ENCODE peak calls at places on chromosomes 7 and 10, in four cellular contexts. T, O, F and K are unnamed samples.

GRCh38 chr7:13850185-13850752 is 139.2 kb downstream of the ETV1 start:
- DNase-seq in F (peak; percentile 25), O (no peak), T (peak; percentile 62), K (peak; percentile 49)

GRCh38 chr7:3408814-3409595 is 108.0 kb downstream of the SDK1 start:
- DNase-seq in O (no peak), F (no peak), T (no peak), K (no peak)

GRCh38 chr10:101145750-101146391 is 14.8 kb downstream of the TLX1 start:
- DNase-seq in F (peak; percentile 52), O (no peak), T (no peak), K (no peak)

GRCh38 chr10:48700071-48700470 is 15.4 kb downstream of the WDFY4 start:
- DNase-seq in O (no peak), F (no peak), T (no peak), K (no peak)

GRCh38 chr7:102280521-102280920 is 6.1 kb upstream of the SH2B2 start:
- DNase-seq in F (no peak), T (no peak), O (no peak), K (no peak)

GRCh38 chr7:133698127-133698526 is 429.0 kb upstream of the LRGUK start:
- DNase-seq in O (no peak), F (no peak), T (no peak), K (no peak)

GRCh38 chr7:80732635-80733034 is 94.2 kb downstream of the CD36 start:
- DNase-seq in F (no peak), T (no peak), O (peak; percentile 10), K (no peak)

GRCh38 chr7:26181474-26182227 is 18.9 kb downstream of the HNRNPA2B1 start:
- DNase-seq in T (no peak), F (no peak), O (no peak), K (no peak)

GRCh38 chr10:16583382-16583781 is 61.7 kb upstream of the C1QL3 start:
- DNase-seq in F (no peak), O (peak; percentile 4), T (no peak), K (no peak)

GRCh38 chr7:10779465-10780399 is 193.9 kb upstream of the PHF14 start:
- DNase-seq in F (no peak), O (no peak), T (no peak), K (no peak)

GRCh38 chr7:87561102-87561501 is 39.6 kb downstream of the ABCB1 start:
- DNase-seq in F (no peak), T (no peak), O (no peak), K (peak; percentile 28)

GRCh38 chr7:79452495-79453265 is 787 bp downstream of the MAGI2 start:
- DNase-seq in O (peak; percentile 60), T (no peak), F (peak; percentile 61), K (no peak)

GRCh38 chr10:88623835-88624234 is 37.3 kb downstream of the LIPJ start:
- DNase-seq in T (no peak), O (no peak), F (peak; percentile 19), K (no peak)

GRCh38 chr7:56107954-56108258 is 1.6 kb upstream of the CHCHD2 start:
- DNase-seq in O (no peak), T (no peak), F (no peak), K (no peak)

GRCh38 chr7:47570649-47571050 is 11.3 kb downstream of the TNS3 start:
- DNase-seq in O (no peak), T (no peak), F (no peak), K (no peak)

GRCh38 chr7:131238260-131238940 is 89.3 kb upstream of the MKLN1 start:
- DNase-seq in F (no peak), O (peak; percentile 68), T (no peak), K (no peak)

GRCh38 chr10:43901302-43901701 is 252.6 kb upstream of the ZNF32 start:
- DNase-seq in F (no peak), O (no peak), T (no peak), K (no peak)

GRCh38 chr10:72171175-72171630 is 44.6 kb upstream of the ANAPC16 start:
- DNase-seq in T (peak; percentile 92), F (no peak), O (peak; percentile 17), K (peak; percentile 3)

GRCh38 chr7:149427096-149427680 is 33.7 kb downstream of the ZNF777 start:
- DNase-seq in O (no peak), T (no peak), F (peak; percentile 76), K (no peak)

GRCh38 chr7:127587663-127588018 is 570 bp upstream of the ARF5 start:
- DNase-seq in T (no peak), O (no peak), F (no peak), K (no peak)

GRCh38 chr10:104028146-104028545 is 57.5 kb downstream of the COL17A1 start:
- DNase-seq in T (peak; percentile 29), O (peak; percentile 13), F (peak; percentile 43), K (no peak)

GRCh38 chr10:132540456-132540855 is 2.9 kb downstream of the INPP5A start:
- DNase-seq in T (no peak), F (no peak), O (no peak), K (no peak)

GRCh38 chr10:117164878-117165556 is 26.9 kb upstream of the VAX1 start:
- DNase-seq in O (no peak), F (no peak), T (no peak), K (no peak)

GRCh38 chr7:83547526-83547925 is 101.4 kb downstream of the SEMA3E start:
- DNase-seq in O (no peak), F (peak; percentile 10), T (peak; percentile 6), K (no peak)

GRCh38 chr7:128939075-128939860 is 1.5 kb downstream of the IRF5 start:
- DNase-seq in T (no peak), O (no peak), F (peak; percentile 35), K (no peak)

GRCh38 chr7:78514653-78515052 is 716.1 kb downstream of the PHTF2 start:
- DNase-seq in O (no peak), T (no peak), F (no peak), K (no peak)

GRCh38 chr7:2812119-2812487 is 32.0 kb downstream of the GNA12 start:
- DNase-seq in O (no peak), F (no peak), T (no peak), K (no peak)

GRCh38 chr10:58220769-58221448 is 46.8 kb downstream of the IPMK start:
- DNase-seq in O (no peak), F (no peak), T (no peak), K (no peak)

GRCh38 chr7:47651355-47652317 is 69.7 kb upstream of the TNS3 start:
- DNase-seq in O (no peak), T (no peak), F (no peak), K (no peak)

GRCh38 chr10:30151581-30152389 is 92.4 kb upstream of the JCAD start:
- DNase-seq in O (no peak), T (peak; percentile 36), F (peak; percentile 18), K (peak; percentile 30)

GRCh38 chr10:184911-185310 is 49.7 kb downstream of the ZMYND11 start:
- DNase-seq in F (no peak), O (no peak), T (no peak), K (no peak)

GRCh38 chr7:44289341-44290249 is 35.8 kb downstream of the CAMK2B start:
- DNase-seq in F (peak; percentile 51), O (no peak), T (no peak), K (no peak)

GRCh38 chr7:36155811-36156361 is 2.8 kb downstream of the EEPD1 start:
- DNase-seq in T (no peak), O (no peak), F (peak; percentile 54), K (no peak)

GRCh38 chr7:4610768-4611467 is 71.2 kb upstream of the FOXK1 start:
- DNase-seq in T (peak; percentile 73), F (peak; percentile 77), O (peak; percentile 74), K (no peak)

GRCh38 chr7:4616116-4616515 is 66.0 kb upstream of the FOXK1 start:
- DNase-seq in F (no peak), T (no peak), O (no peak), K (no peak)

GRCh38 chr7:4612237-4612636 is 69.9 kb upstream of the FOXK1 start:
- DNase-seq in T (no peak), F (no peak), O (no peak), K (no peak)

GRCh38 chr7:4613855-4614548 is 68.1 kb upstream of the FOXK1 start:
- DNase-seq in F (peak; percentile 9), T (no peak), O (no peak), K (no peak)

GRCh38 chr7:4612939-4613841 is 68.9 kb upstream of the FOXK1 start:
- DNase-seq in F (peak; percentile 22), T (no peak), O (no peak), K (no peak)
- H3K4me3 ChIP-seq in F (no peak overlapping the region), T (no peak overlapping the region), O (peak overlapping the region; percentile 48), K (peak overlapping the region; percentile 31)

DNA sequence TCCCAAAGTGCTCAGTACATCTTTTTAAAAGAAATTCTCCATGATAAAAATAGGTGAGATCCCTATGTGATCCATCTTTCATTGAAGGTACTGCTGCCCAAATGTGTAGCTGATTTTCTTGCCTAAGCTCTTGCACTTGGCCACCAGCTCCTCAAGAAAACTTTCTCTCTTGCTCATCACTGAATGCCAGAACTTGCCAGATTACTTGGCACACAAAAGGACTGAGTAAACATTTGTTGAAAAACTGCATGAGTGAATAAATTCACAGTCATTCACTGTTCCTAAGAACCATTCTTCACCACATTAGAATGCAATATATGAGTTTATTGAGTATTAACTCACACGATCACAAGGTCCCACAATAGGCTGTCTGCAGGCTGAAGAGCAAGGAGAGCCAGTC is 99.9 kb downstream of the TRIL start:
- DNase-seq in F (no peak), O (no peak), T (no peak), K (no peak)
- TF ChIP-seq YY1 in F (no peak), O (no peak), T (no peak), K (no peak)

GRCh38 chr7:155382802-155383171 is 75.1 kb upstream of the EN2 start:
- DNase-seq in O (no peak), T (no peak), F (no peak), K (no peak)

GRCh38 chr7:155380221-155380861 is 77.6 kb upstream of the EN2 start:
- DNase-seq in O (peak; percentile 59), T (peak; percentile 62), F (peak; percentile 95), K (peak; percentile 71)

GRCh38 chr7:155378959-155379871 is 78.7 kb upstream of the EN2 start:
- DNase-seq in O (no peak), T (no peak), F (no peak), K (no peak)

GRCh38 chr7:155381852-155382801 is 75.8 kb upstream of the EN2 start:
- DNase-seq in F (peak; percentile 63), T (no peak), O (no peak), K (no peak)

GRCh38 chr7:155380986-155381851 is 76.7 kb upstream of the EN2 start:
- DNase-seq in O (no peak), T (no peak), F (peak; percentile 68), K (no peak)
- H3K4me3 ChIP-seq in O (no peak overlapping the region), T (no peak overlapping the region), F (peak overlapping the region; percentile 6), K (peak overlapping the region; percentile 21)

GRCh38 chr10:69864321-69864720 is 62.6 kb downstream of the COL13A1 start:
- DNase-seq in O (no peak), T (peak; percentile 66), F (no peak), K (no peak)
- TF ChIP-seq YY1 in O (no peak), T (no peak), F (no peak), K (no peak)

GRCh38 chr10:94591461-94592205 is 46.0 kb downstream of the HELLS start:
- DNase-seq in T (no peak), O (no peak), F (no peak), K (no peak)
- H3K4me3 ChIP-seq in T (no peak overlapping the region), O (no peak overlapping the region), F (no peak overlapping the region), K (no peak overlapping the region)